ENCODE peak calls at places on chromosomes 13 and 19, in seven cellular contexts. Y, R, X, C, I, D and T are unnamed samples.

GRCh38 chr19:55369651-55370304 is 485 bp downstream of the IL11 start:
- DNase-seq in Y (peak), R (no peak), X (peak), C (no peak), I (peak), D (no peak), T (peak)

GRCh38 chr13:49858183-49858856 is 65.8 kb upstream of the KPNA3 start:
- DNase-seq in Y (no peak), R (no peak), X (no peak), C (no peak), I (peak), D (no peak), T (no peak)

GRCh38 chr13:110280231-110280813 is 26.6 kb downstream of the COL4A1 start:
- DNase-seq in Y (no peak), R (no peak), X (no peak), C (no peak), I (peak), D (no peak), T (no peak)

GRCh38 chr13:79423801-79424642 is 18.0 kb upstream of the RBM26 start:
- DNase-seq in Y (no peak), R (no peak), X (no peak), C (peak), I (peak), D (no peak), T (peak)

GRCh38 chr13:45003417-45003816 is 14.1 kb downstream of the GPALPP1 start:
- DNase-seq in Y (no peak), R (no peak), X (no peak), C (no peak), I (no peak), D (no peak), T (no peak)

GRCh38 chr13:23081246-23081645 is 99.5 kb upstream of the SGCG start:
- DNase-seq in Y (no peak), R (no peak), X (no peak), C (no peak), I (peak), D (no peak), T (no peak)

GRCh38 chr13:93244918-93245280 is 18.3 kb downstream of the GPC6 start:
- DNase-seq in Y (no peak), R (no peak), X (no peak), C (no peak), I (peak), D (no peak), T (no peak)

GRCh38 chr19:18225702-18226468 is at the start of gene PDE4C:
- DNase-seq in Y (no peak), R (no peak), X (peak), C (no peak), I (peak), D (no peak), T (no peak)

GRCh38 chr13:71522976-71523517 is 344.0 kb downstream of the DACH1 start:
- DNase-seq in Y (no peak), R (no peak), X (no peak), C (no peak), I (no peak), D (no peak), T (peak)

GRCh38 chr13:21573920-21574712 is 29.9 kb downstream of the MICU2 start:
- DNase-seq in Y (no peak), R (no peak), X (no peak), C (no peak), I (no peak), D (no peak), T (no peak)

GRCh38 chr19:29381353-29382203 is 144.2 kb upstream of the VSTM2B start:
- DNase-seq in Y (no peak), R (no peak), X (no peak), C (no peak), I (no peak), D (no peak), T (no peak)

GRCh38 chr13:85825454-85825853 is 26.2 kb upstream of the SLITRK6 start:
- DNase-seq in Y (no peak), R (no peak), X (no peak), C (no peak), I (no peak), D (no peak), T (no peak)

GRCh38 chr13:49649244-49649962 is 21.1 kb downstream of the ARL11 start:
- DNase-seq in Y (no peak), R (no peak), X (no peak), C (no peak), I (peak), D (no peak), T (no peak)

GRCh38 chr19:15222738-15223648 is 9.3 kb downstream of the EPHX3 start:
- DNase-seq in Y (peak), R (peak), X (peak), C (peak), I (peak), D (peak), T (peak)